ENCODE peak calls at places on chromosomes 6 and 20, in four cellular contexts. G is HL-60, W is K562, P is GM12878. T is an unnamed sample.

GRCh38 chr6:50102676-50103075 is 52.9 kb upstream of the DEFB112 start:
- DNase-seq in P (no peak), G (no peak), W (no peak), T (no peak)

GRCh38 chr6:13267142-13267621 is 61.2 kb downstream of the TBC1D7 start:
- DNase-seq in W (no peak), P (no peak), G (no peak), T (no peak)

GRCh38 chr20:10359621-10360040 is 74.4 kb downstream of the MKKS start:
- DNase-seq in W (no peak), G (no peak), P (peak), T (no peak)

GRCh38 chr6:162875070-162875469 is 147.3 kb downstream of the PACRG start:
- DNase-seq in W (no peak), G (no peak), P (no peak), T (no peak)

GRCh38 chr6:73542882-73543281 is 22.1 kb upstream of the EEF1A1 start:
- DNase-seq in W (no peak), P (no peak), G (no peak), T (no peak)

GRCh38 chr6:32664827-32665362 is 1.6 kb downstream of the HLA-DQB1 start:
- DNase-seq in P (no peak), G (no peak), W (no peak), T (no peak)

GRCh38 chr6:100283288-100283687 is 181.4 kb downstream of the SIM1 start:
- DNase-seq in W (peak), G (no peak), P (no peak), T (no peak)

GRCh38 chr6:75135447-75135846 is 70.4 kb downstream of the COL12A1 start:
- DNase-seq in G (no peak), P (no peak), W (no peak), T (no peak)

GRCh38 chr6:36351152-36351571 is 14.5 kb upstream of the BNIP5 start:
- DNase-seq in G (no peak), W (no peak), P (no peak), T (no peak)

GRCh38 chr6:116459927-116460326 is 1.2 kb upstream of the CALHM6 start:
- DNase-seq in W (no peak), P (no peak), G (no peak), T (no peak)

GRCh38 chr6:45586216-45587171 is 208.8 kb upstream of the SUPT3H start:
- DNase-seq in W (no peak), G (peak), P (no peak), T (no peak)

GRCh38 chr6:89067796-89068195 is 12.8 kb upstream of the PNRC1 start:
- DNase-seq in W (no peak), G (no peak), P (no peak), T (no peak)

GRCh38 chr6:52027699-52028098 is 59.7 kb downstream of the PKHD1 start:
- DNase-seq in G (no peak), P (no peak), W (no peak), T (no peak)

GRCh38 chr6:143264291-143264834 is 186.1 kb downstream of the ADAT2 start:
- DNase-seq in G (no peak), P (no peak), W (peak), T (no peak)

DNA sequence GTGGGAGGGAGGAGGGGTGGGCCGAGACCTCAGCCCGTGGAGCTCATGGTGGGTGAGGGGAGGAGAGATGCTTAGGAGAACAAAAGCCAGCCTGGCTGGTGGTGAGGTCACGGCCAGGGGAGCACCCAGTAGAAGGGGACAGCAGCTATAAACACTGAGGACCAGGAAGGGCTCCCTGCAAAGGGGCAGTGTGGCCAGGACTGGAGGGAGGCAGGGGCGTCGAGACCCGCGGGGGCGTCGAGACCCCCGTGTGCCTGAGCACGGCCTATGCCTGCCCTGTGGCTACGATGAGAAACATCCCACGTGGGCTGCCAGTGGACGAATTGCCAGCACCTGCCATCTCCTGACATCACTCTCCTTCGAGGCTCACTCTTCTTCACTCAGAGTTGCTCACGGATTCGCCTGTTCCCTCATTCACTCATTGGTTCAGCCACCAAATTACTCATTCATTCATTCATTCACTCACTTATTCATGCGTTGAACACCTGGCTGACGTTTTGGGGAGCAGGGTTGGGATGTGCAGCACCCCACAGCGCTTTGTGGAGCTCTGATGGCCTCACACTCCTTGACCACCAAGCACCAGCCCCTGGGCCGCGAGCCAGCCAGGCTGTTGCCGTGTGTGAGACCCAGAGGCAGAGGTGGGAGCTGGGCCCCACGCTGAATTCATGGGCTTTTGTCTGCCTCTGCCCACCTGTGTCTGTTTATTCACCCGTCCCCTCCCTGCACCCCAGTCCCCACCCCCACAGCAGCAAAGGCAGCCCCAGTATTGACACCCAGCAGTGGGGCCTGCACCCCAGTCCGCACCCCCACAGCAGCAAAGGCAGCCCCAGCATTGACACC is 61.2 kb upstream of the BHLHE23 start:
- DNase-seq in P (no peak), W (no peak), G (no peak), T (no peak)
- TF ChIP-seq SPI1 in P (no peak), W (no peak), G (no peak), T (no peak)

DNA sequence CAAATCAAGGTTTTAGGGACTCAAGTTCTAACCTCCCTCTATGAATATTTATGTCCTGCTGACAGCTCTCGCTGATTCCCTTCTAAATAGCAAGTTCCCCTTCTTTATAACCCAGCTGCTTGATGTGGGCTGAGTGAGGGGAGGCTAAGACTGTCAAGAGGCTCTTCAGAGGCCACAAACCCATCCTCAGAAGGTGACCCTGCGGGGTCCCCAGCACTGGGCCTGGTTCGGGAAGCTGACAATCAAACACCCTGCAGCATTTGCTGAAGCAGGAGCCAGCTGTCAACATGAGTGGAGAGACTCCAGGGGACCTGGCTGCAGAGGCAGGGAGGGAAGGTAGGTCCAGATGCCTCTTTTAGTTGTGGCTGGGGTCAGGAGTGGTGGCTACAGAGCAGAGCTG is 11.8 kb downstream of the CCDC167 start:
- DNase-seq in W (no peak), P (no peak), G (no peak), T (no peak)
- TF ChIP-seq SPI1 in W (no peak), P (no peak), G (no peak), T (no peak)

DNA sequence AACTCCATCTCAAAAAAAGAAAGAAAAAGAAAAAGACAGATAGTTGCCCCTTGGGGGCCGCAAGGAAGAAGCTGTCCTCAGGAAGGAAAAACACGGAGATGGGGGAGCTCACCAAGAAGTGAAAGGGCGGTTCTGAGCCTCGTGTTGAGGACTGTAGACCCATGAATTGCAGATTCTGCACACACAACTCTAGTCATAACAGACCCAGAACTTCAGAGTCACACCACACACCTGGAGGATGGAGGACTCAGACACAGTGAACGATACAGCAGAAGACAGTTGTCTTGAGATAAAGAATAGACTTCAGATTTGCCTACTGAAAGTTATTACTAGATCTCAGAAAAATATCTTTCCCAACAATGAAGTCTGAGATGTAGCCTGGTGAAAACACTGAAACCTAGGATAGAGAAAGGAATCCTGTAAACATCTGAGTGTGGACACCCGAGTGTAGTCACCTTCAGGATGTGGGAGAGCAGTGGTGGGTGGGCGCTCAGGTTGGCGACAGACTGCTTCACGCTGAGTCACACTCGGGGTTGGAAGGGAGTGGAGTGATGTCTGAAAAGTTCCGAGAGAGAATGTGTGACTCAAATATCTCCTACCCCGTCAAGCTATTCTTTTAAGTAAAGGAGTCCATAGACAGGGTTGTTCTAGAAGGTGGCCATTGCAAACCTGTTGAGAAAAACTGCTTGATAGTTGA is 88.1 kb downstream of the MAP3K4 start:
- DNase-seq in G (no peak), P (no peak), W (no peak), T (no peak)
- TF ChIP-seq SPI1 in G (no peak), P (no peak), W (no peak), T (no peak)

DNA sequence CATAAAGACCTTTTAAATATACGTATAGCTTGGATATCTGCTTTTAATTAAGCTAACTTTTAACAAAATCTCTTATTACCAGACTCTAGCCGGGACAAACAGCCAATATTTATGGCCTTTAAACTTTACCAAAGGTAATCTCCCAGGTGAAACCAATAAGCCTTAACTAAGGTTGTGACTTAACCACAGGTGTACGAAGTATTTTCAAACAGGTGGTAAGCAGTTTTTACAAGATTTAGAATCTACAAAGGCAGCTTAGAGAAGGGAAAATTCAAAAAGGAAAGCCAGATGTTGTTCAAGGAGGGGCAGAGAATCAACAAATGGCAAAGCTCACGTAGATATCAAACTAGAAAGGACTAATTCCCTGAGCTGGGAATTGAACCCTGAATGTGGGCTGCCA is 15.8 kb downstream of the WFDC2 start:
- DNase-seq in W (no peak), P (no peak), G (no peak), T (no peak)
- TF ChIP-seq SPI1 in W (no peak), P (no peak), G (no peak), T (no peak)

GRCh38 chr20:24388828-24389325 is 80.6 kb upstream of the SYNDIG1 start:
- DNase-seq in G (peak), P (no peak), W (no peak), T (no peak)
- TF ChIP-seq SPI1 in G (no peak), P (no peak), W (no peak), T (no peak)

DNA sequence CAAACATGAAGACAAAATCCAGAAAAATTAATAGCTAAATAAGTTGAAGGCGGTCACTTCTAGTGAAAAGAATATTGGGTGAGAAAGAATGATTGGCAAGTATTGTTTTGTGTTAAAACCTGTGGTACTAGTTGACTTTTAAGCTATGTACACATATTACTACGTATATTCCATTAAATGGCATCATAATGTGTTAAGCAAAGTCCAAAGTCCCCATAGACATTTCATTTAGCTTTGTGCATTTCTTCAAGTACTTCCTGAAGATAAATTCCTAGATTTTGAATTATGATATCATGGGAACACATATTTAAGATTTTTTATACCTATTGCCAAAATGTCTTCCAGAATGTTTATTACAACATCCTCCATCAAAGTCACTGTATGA is 272.7 kb upstream of the IRAK1BP1 start:
- DNase-seq in P (no peak), G (no peak), W (no peak), T (no peak)
- TF ChIP-seq SPI1 in P (no peak), G (no peak), W (no peak), T (no peak)

GRCh38 chr20:3652646-3653596 is 10.3 kb downstream of the GFRA4 start:
- DNase-seq in G (peak), P (no peak), W (peak), T (no peak)
- TF ChIP-seq SPI1 in G (peak), P (no peak), W (peak), T (no peak)

GRCh38 chr6:119643866-119644265 is 294.3 kb upstream of the MAN1A1 start:
- DNase-seq in W (no peak), P (no peak), G (no peak), T (no peak)
- TF ChIP-seq SPI1 in W (no peak), P (no peak), G (no peak), T (no peak)

GRCh38 chr20:38583306-38583705 is 2.3 kb downstream of the ADIG start:
- DNase-seq in G (no peak), P (no peak), W (no peak), T (no peak)

GRCh38 chr20:38581013-38581412 is at the start of gene ADIG:
- DNase-seq in W (no peak), G (no peak), P (no peak), T (no peak)

GRCh38 chr20:38579921-38580320 is 1.1 kb upstream of the ADIG start:
- DNase-seq in G (no peak), P (no peak), W (no peak), T (no peak)

GRCh38 chr20:38581830-38582358 is 897 bp downstream of the ADIG start:
- DNase-seq in P (no peak), G (no peak), W (no peak), T (no peak)

DNA sequence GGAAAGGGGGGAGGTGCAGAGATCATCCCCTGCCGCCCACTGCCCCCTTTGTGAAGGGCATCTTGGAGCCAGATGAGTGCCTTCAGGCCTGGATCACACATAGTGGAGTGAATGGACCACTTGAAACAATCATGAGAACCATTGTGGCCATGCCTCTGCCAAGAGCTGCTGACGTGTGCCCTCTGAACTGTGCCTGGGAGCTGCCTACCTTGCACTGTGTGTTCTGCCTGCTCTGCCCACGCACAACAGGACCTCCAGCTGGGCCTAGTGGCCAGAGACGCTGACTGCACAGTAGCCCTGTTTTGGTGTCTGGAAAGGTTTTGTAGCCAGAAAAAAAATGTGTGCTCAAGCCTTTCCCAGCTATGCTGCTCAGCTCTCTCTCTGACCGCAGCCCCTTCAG is 1.8 kb upstream of the ADIG start:
- DNase-seq in W (no peak), P (no peak), G (no peak), T (no peak)
- TF ChIP-seq SPI1 in W (no peak), P (no peak), G (no peak), T (no peak)

DNA sequence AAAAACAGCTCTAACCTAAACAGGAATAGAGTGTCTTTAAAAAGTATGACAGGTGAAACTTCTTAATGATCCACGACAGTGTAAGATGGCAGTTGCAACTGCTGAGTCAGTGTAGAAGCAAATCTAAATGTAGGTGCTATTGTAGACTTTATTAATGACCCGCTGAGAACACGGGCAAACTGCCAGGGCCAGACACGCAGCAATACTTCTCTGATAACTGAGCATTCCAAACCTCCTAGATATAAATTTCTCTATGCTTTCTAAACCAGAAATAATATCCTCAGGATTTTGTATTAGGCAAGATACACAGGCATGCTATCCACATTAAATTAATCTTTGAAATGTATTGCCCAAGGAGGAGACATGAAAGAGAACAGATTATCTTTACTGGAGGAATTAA is 1076.4 kb downstream of the HACE1 start:
- DNase-seq in P (no peak), G (no peak), W (no peak), T (no peak)
- TF ChIP-seq SPI1 in P (no peak), G (no peak), W (no peak), T (no peak)